ENCODE peak calls at places on chromosomes 7 and 10, in four cellular contexts. One of them, this sample, is unnamed.

GRCh38 chr7:138961159-138961558 is 20.0 kb downstream of the KIAA1549 start:
- DNase-seq in fibroblast of lung: peak
- DNase-seq in PC-9: no peak
- DNase-seq in choroid plexus epithelial cell: peak
- DNase-seq in this sample: no peak

GRCh38 chr7:35255909-35256876 is 2.3 kb upstream of the TBX20 start:
- DNase-seq in choroid plexus epithelial cell: no peak
- DNase-seq in fibroblast of lung: no peak
- DNase-seq in PC-9: no peak
- DNase-seq in this sample: no peak

GRCh38 chr7:129169705-129170319 is 18.6 kb upstream of the SMO start:
- DNase-seq in PC-9: no peak
- DNase-seq in fibroblast of lung: no peak
- DNase-seq in choroid plexus epithelial cell: no peak
- DNase-seq in this sample: no peak

GRCh38 chr7:79420464-79420863 is 33.0 kb downstream of the MAGI2 start:
- DNase-seq in fibroblast of lung: peak
- DNase-seq in PC-9: no peak
- DNase-seq in choroid plexus epithelial cell: peak
- DNase-seq in this sample: peak

GRCh38 chr10:26274391-26274790 is 57.8 kb downstream of the GAD2 start:
- DNase-seq in fibroblast of lung: no peak
- DNase-seq in choroid plexus epithelial cell: no peak
- DNase-seq in PC-9: no peak
- DNase-seq in this sample: no peak

GRCh38 chr7:140074780-140075179 is 12.0 kb upstream of the PARP12 start:
- DNase-seq in choroid plexus epithelial cell: peak
- DNase-seq in PC-9: no peak
- DNase-seq in fibroblast of lung: no peak
- DNase-seq in this sample: no peak

GRCh38 chr10:61608255-61609040 is 54.3 kb upstream of the CABCOCO1 start:
- DNase-seq in PC-9: no peak
- DNase-seq in choroid plexus epithelial cell: peak
- DNase-seq in fibroblast of lung: peak
- DNase-seq in this sample: no peak

GRCh38 chr10:79314761-79315601 is 32.3 kb upstream of the PPIF start:
- DNase-seq in PC-9: no peak
- DNase-seq in choroid plexus epithelial cell: no peak
- DNase-seq in fibroblast of lung: no peak
- DNase-seq in this sample: no peak

GRCh38 chr10:93498196-93498595 is 1.8 kb downstream of the CEP55 start:
- DNase-seq in choroid plexus epithelial cell: no peak
- DNase-seq in PC-9: no peak
- DNase-seq in fibroblast of lung: no peak
- DNase-seq in this sample: no peak

GRCh38 chr7:149885191-149886017 is 11.6 kb downstream of the ATP6V0E2 start:
- DNase-seq in choroid plexus epithelial cell: peak
- DNase-seq in PC-9: no peak
- DNase-seq in fibroblast of lung: no peak
- DNase-seq in this sample: no peak

GRCh38 chr7:27173412-27174076 is 576 bp downstream of the HOXA10 start:
- DNase-seq in choroid plexus epithelial cell: no peak
- DNase-seq in fibroblast of lung: no peak
- DNase-seq in PC-9: no peak
- DNase-seq in this sample: no peak

GRCh38 chr10:49398000-49398861 is 2.3 kb upstream of the DRGX start:
- DNase-seq in choroid plexus epithelial cell: peak
- DNase-seq in PC-9: no peak
- DNase-seq in fibroblast of lung: peak
- DNase-seq in this sample: no peak

GRCh38 chr7:2008936-2009540 is 223.7 kb downstream of the MAD1L1 start:
- DNase-seq in fibroblast of lung: no peak
- DNase-seq in PC-9: no peak
- DNase-seq in choroid plexus epithelial cell: no peak
- DNase-seq in this sample: no peak

GRCh38 chr7:30087371-30087770 is 47.4 kb upstream of the MTURN start:
- DNase-seq in PC-9: no peak
- DNase-seq in fibroblast of lung: no peak
- DNase-seq in choroid plexus epithelial cell: no peak
- DNase-seq in this sample: no peak

GRCh38 chr7:107742678-107743566 is 1.0 kb upstream of the CBLL1 start:
- DNase-seq in choroid plexus epithelial cell: no peak
- DNase-seq in fibroblast of lung: no peak
- DNase-seq in PC-9: peak
- DNase-seq in this sample: no peak

GRCh38 chr7:94403546-94403945 is 8.9 kb downstream of the COL1A2 start:
- DNase-seq in PC-9: no peak
- DNase-seq in choroid plexus epithelial cell: peak
- DNase-seq in fibroblast of lung: no peak
- DNase-seq in this sample: no peak

GRCh38 chr10:31101123-31101522 is 69.5 kb upstream of the ZNF438 start:
- DNase-seq in fibroblast of lung: peak
- DNase-seq in PC-9: peak
- DNase-seq in choroid plexus epithelial cell: peak
- DNase-seq in this sample: no peak

GRCh38 chr10:127522298-127522697 is 26.8 kb upstream of the NPS start:
- DNase-seq in choroid plexus epithelial cell: no peak
- DNase-seq in PC-9: no peak
- DNase-seq in fibroblast of lung: no peak
- DNase-seq in this sample: no peak

GRCh38 chr10:102675887-102676616 is 31.8 kb downstream of the TRIM8 start:
- DNase-seq in PC-9: no peak
- DNase-seq in fibroblast of lung: peak
- DNase-seq in choroid plexus epithelial cell: peak
- DNase-seq in this sample: peak

GRCh38 chr7:108083980-108084379 is 46.2 kb downstream of the LAMB4 start:
- DNase-seq in PC-9: no peak
- DNase-seq in fibroblast of lung: no peak
- DNase-seq in choroid plexus epithelial cell: no peak
- DNase-seq in this sample: no peak

GRCh38 chr7:71486856-71487628 is 355.1 kb downstream of the GALNT17 start:
- DNase-seq in PC-9: no peak
- DNase-seq in fibroblast of lung: peak
- DNase-seq in choroid plexus epithelial cell: peak
- DNase-seq in this sample: peak

DNA sequence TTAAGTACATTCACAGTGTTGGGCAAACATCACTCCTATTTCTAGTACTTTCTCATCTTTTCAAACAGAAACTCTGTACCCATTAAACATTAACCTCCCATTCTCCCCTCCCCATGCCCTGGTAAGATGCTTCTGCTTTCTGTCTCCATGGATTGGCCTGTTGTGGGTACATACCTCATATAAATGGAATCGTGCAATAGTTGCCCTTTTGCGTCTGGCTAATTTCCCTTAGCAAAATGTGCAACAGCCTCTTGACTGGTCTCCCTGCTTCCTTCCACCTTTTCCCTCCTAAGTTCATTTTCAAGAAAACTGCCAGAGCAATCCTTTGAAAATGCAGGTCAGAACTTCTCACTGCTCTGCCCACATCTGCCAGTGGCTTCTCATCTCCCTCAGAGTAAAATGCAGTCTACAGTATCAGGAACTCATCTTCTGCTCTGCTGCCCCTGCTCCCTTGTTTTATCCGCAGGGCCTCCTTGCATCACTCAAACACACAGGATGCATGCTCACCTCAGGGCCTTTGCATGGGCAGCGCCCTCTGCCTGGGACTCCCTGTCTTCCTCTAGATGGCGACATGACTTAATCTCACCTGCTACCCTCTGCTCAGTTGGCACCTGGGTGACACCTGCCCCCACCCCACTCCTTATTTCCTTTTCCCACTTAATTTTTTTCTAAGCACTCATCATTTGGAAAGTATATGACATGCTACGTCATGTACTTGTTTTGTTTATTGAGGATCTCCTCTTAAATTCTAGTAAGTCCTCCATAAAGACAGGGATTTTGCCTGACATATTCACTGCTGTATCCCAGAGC is 44.3 kb upstream of the ECHDC3 start:
- DNase-seq in choroid plexus epithelial cell: no peak
- DNase-seq in fibroblast of lung: no peak
- DNase-seq in PC-9: no peak
- DNase-seq in this sample: no peak
- TF ChIP-seq CTCF in choroid plexus epithelial cell: no peak
- TF ChIP-seq CTCF in fibroblast of lung: no peak
- TF ChIP-seq CTCF in PC-9: no peak
- TF ChIP-seq CTCF in this sample: no peak

GRCh38 chr7:88835147-88835728 is 39.7 kb upstream of the TEX47 start:
- DNase-seq in PC-9: no peak
- DNase-seq in choroid plexus epithelial cell: peak
- DNase-seq in fibroblast of lung: no peak
- DNase-seq in this sample: no peak
- TF ChIP-seq CTCF in PC-9: peak
- TF ChIP-seq CTCF in choroid plexus epithelial cell: peak
- TF ChIP-seq CTCF in fibroblast of lung: peak
- TF ChIP-seq CTCF in this sample: peak

GRCh38 chr10:123021517-123021916 is 12.7 kb downstream of the ACADSB start:
- DNase-seq in PC-9: no peak
- DNase-seq in choroid plexus epithelial cell: peak
- DNase-seq in fibroblast of lung: peak
- DNase-seq in this sample: no peak
- TF ChIP-seq CTCF in PC-9: no peak
- TF ChIP-seq CTCF in choroid plexus epithelial cell: peak
- TF ChIP-seq CTCF in fibroblast of lung: peak
- TF ChIP-seq CTCF in this sample: peak

DNA sequence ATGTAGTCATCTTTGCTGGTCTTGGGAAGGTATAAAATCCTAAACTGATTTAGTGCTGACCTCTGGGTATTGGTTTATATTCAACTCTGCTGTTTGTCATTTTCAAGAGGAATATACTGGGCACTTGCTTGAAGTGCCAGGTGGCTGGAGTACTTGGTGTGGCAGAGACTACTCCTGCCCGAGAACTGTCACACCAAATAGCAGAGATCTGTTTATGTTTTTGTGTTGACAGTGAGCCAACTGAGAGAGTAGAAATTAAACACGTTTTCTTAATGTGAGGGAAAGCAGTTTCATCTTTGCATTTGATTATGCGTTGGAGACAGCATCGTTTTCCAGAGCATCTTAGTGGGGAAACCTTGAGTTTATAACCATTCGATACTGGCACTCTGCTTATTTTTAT is 174.4 kb downstream of the CDCA7L start:
- DNase-seq in PC-9: no peak
- DNase-seq in choroid plexus epithelial cell: no peak
- DNase-seq in fibroblast of lung: no peak
- DNase-seq in this sample: no peak
- TF ChIP-seq CTCF in PC-9: no peak
- TF ChIP-seq CTCF in choroid plexus epithelial cell: no peak
- TF ChIP-seq CTCF in fibroblast of lung: no peak
- TF ChIP-seq CTCF in this sample: no peak

DNA sequence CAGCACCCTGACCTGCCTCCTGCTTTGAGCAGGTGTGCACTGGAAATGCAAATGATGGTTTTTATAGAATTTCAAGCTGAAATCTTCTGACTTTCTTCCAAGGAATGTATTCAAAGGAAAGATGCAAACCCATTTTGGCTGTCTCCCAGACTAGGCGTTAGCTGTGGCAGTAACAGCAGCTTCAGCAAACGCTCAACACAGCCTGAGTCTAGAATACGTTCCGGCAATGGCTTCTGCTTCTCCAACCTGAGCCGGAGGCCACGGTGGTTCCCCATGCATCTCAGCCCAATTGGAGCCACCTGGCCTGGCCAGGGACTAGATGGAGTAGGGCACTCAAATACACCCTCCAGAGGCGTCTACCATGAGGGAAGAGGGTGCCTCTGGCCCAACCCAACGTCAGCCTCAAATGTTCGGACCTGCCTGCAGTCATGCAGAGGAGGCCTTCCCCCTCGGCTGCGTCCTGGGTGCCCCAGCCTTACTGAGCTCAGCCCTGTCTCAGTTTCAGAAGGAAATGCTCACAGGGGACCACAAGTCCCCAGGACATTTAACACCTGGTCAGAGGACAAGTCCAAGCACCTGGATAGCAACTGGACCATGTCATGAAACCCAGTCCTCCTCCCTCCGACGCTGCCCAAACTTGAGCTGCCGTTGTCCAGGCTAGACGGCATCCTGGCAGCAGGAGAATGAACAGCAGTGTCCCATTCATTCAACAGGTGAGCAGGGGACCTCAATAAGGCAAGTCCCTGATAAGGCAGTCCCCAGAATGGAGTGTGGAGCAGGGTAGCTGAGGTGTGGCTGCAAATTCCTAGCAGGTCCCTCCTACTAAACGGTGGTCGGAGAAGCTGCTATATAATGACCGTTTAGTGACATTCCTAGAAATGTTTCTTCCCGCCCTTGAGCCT is 170.1 kb downstream of the PRKAG2 start:
- DNase-seq in PC-9: no peak
- DNase-seq in fibroblast of lung: peak
- DNase-seq in choroid plexus epithelial cell: peak
- DNase-seq in this sample: no peak
- TF ChIP-seq CTCF in PC-9: no peak
- TF ChIP-seq CTCF in fibroblast of lung: no peak
- TF ChIP-seq CTCF in choroid plexus epithelial cell: no peak
- TF ChIP-seq CTCF in this sample: no peak

GRCh38 chr7:23183279-23184012 is 1.6 kb downstream of the NUP42 start:
- DNase-seq in fibroblast of lung: no peak
- DNase-seq in PC-9: peak
- DNase-seq in choroid plexus epithelial cell: no peak
- DNase-seq in this sample: no peak

GRCh38 chr7:23184291-23184690 is 2.4 kb downstream of the NUP42 start:
- DNase-seq in PC-9: peak
- DNase-seq in choroid plexus epithelial cell: no peak
- DNase-seq in fibroblast of lung: no peak
- DNase-seq in this sample: no peak

GRCh38 chr7:23185980-23186379 is 4.1 kb downstream of the NUP42 start:
- DNase-seq in fibroblast of lung: no peak
- DNase-seq in choroid plexus epithelial cell: no peak
- DNase-seq in PC-9: no peak
- DNase-seq in this sample: no peak

GRCh38 chr7:23181684-23182553 is at the start of gene NUP42:
- DNase-seq in fibroblast of lung: peak
- DNase-seq in choroid plexus epithelial cell: peak
- DNase-seq in PC-9: peak
- DNase-seq in this sample: peak

DNA sequence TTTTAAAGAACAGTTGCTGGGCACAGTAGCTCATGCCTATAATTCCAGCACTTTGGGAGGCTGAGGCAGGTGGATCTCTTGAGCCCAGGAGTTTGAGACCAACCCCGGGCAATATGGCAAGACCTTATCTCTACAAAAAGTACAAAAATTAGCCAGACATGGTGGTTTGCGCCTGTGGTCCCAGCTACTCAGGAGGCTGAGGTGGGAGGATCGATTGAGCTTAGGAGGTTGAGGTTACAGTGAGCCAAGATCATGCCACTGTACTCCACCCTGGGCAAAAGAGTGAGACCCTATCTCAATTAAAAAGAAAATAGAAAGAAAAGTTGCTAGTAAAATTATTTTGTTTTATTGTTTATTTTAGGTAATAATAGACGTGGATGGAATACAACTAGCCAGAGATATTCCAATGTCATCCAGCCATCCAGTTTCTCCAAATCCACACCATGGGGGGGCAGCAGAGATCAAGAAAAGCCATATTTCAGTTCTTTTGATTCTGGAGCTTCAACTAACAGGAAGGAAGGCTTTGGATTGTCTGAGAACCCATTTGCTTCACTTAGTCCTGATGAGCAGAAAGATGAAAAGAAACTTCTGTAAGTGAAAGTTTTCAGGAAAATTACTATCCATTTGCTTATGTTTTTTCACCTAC is 3.0 kb downstream of the NUP42 start:
- DNase-seq in fibroblast of lung: peak
- DNase-seq in PC-9: peak
- DNase-seq in choroid plexus epithelial cell: peak
- DNase-seq in this sample: peak
- TF ChIP-seq CTCF in fibroblast of lung: peak
- TF ChIP-seq CTCF in PC-9: peak
- TF ChIP-seq CTCF in choroid plexus epithelial cell: peak
- TF ChIP-seq CTCF in this sample: peak

GRCh38 chr10:3476186-3476585 is 303.6 kb upstream of the PITRM1 start:
- DNase-seq in choroid plexus epithelial cell: peak
- DNase-seq in fibroblast of lung: no peak
- DNase-seq in PC-9: no peak
- DNase-seq in this sample: no peak
- TF ChIP-seq CTCF in choroid plexus epithelial cell: peak
- TF ChIP-seq CTCF in fibroblast of lung: no peak
- TF ChIP-seq CTCF in PC-9: no peak
- TF ChIP-seq CTCF in this sample: no peak